ENCODE peak calls at places on chromosomes 7 and 10, in seven cellular contexts. P is IMR-90, W is H1, A is H9, J is mesendoderm, K is mesenchymal stem cell, S is trophoblast cell. B is an unnamed sample.

GRCh38 chr10:74333174-74333573 is 182.2 kb downstream of the ADK start:
- DNase-seq in P (peak; percentile 85), W (no peak), A (no peak), J (no peak), K (no peak), S (no peak), B (no peak)

GRCh38 chr7:16205481-16205880 is 215.9 kb downstream of the CRPPA start:
- DNase-seq in P (no peak), W (no peak), A (no peak), J (peak; percentile 8), K (no peak), S (no peak), B (no peak)

GRCh38 chr10:8794860-8795259 is 740.4 kb downstream of the GATA3 start:
- DNase-seq in P (no peak), W (no peak), A (no peak), J (no peak), K (no peak), S (no peak), B (no peak)

GRCh38 chr7:39979406-39980073 is 29.5 kb downstream of the CDK13 start:
- DNase-seq in P (no peak), W (no peak), A (no peak), J (peak; percentile 51), K (no peak), S (peak; percentile 55), B (no peak)

GRCh38 chr10:30467939-30468338 is 34.0 kb downstream of the MAP3K8 start:
- DNase-seq in P (no peak), W (no peak), A (no peak), J (no peak), K (no peak), S (no peak), B (no peak)

GRCh38 chr10:121154310-121154709 is 303.1 kb downstream of the WDR11 start:
- DNase-seq in P (no peak), W (no peak), A (no peak), J (no peak), K (no peak), S (no peak), B (no peak)

GRCh38 chr7:94253696-94254095 is 141.0 kb upstream of the COL1A2 start:
- DNase-seq in P (no peak), W (no peak), A (no peak), J (no peak), K (no peak), S (no peak), B (no peak)

GRCh38 chr10:60384708-60385398 is 4.8 kb downstream of the ANK3 start:
- DNase-seq in P (peak; percentile 98), W (no peak), A (no peak), J (peak; percentile 83), K (peak; percentile 69), S (no peak), B (no peak)

GRCh38 chr7:27933691-27934565 is 194.0 kb downstream of the TAX1BP1 start:
- DNase-seq in P (no peak), W (no peak), A (no peak), J (peak; percentile 79), K (peak; percentile 33), S (no peak), B (no peak)

GRCh38 chr10:79411546-79412495 is 33.6 kb downstream of the ZCCHC24 start:
- DNase-seq in P (no peak), W (no peak), A (no peak), J (no peak), K (no peak), S (no peak), B (no peak)

GRCh38 chr7:102248456-102249395 is 37.9 kb upstream of the SH2B2 start:
- DNase-seq in P (no peak), W (peak; percentile 36), A (peak; percentile 87), J (peak; percentile 48), K (no peak), S (no peak), B (no peak)

GRCh38 chr10:97643586-97643985 is 3.1 kb downstream of the PI4K2A start:
- DNase-seq in P (no peak), W (no peak), A (no peak), J (no peak), K (no peak), S (no peak), B (no peak)

GRCh38 chr10:43644252-43644651 is 4.4 kb downstream of the ZNF32 start:
- DNase-seq in P (peak; percentile 14), W (no peak), A (no peak), J (peak; percentile 37), K (no peak), S (no peak), B (no peak)

GRCh38 chr7:36514289-36515243 is 124.9 kb downstream of the ANLN start:
- DNase-seq in P (no peak), W (no peak), A (no peak), J (no peak), K (no peak), S (no peak), B (no peak)

GRCh38 chr10:69092959-69093850 is 5.3 kb downstream of the SRGN start:
- DNase-seq in P (peak; percentile 89), W (no peak), A (peak; percentile 76), J (peak; percentile 82), K (peak; percentile 87), S (peak; percentile 95), B (peak; percentile 76)

GRCh38 chr10:25047902-25048301 is 31.5 kb downstream of the THNSL1 start:
- DNase-seq in P (peak; percentile 66), W (no peak), A (no peak), J (no peak), K (peak; percentile 3), S (no peak), B (no peak)

GRCh38 chr10:92241158-92241500 is 49.7 kb downstream of the CPEB3 start:
- DNase-seq in P (peak; percentile 9), W (no peak), A (no peak), J (peak; percentile 73), K (no peak), S (no peak), B (peak; percentile 44)

GRCh38 chr10:124266468-124267230 is 152.1 kb downstream of the OAT start:
- DNase-seq in P (no peak), W (no peak), A (no peak), J (no peak), K (no peak), S (no peak), B (no peak)

GRCh38 chr10:78865518-78865835 is 203.3 kb upstream of the ZMIZ1 start:
- DNase-seq in P (peak; percentile 3), W (no peak), A (no peak), J (no peak), K (no peak), S (no peak), B (no peak)

GRCh38 chr7:130151591-130152269 is 53.5 kb downstream of the TMEM209 start:
- DNase-seq in P (peak; percentile 23), W (no peak), A (no peak), J (no peak), K (peak; percentile 40), S (peak; percentile 25), B (no peak)

GRCh38 chr7:81062747-81063146 is 143.9 kb upstream of the SEMA3C start:
- DNase-seq in P (no peak), W (no peak), A (no peak), J (no peak), K (no peak), S (no peak), B (no peak)

GRCh38 chr7:55043691-55044090 is 24.9 kb downstream of the EGFR start:
- DNase-seq in P (no peak), W (no peak), A (no peak), J (peak; percentile 10), K (no peak), S (peak; percentile 97), B (no peak)

GRCh38 chr7:98283127-98283886 is 1.8 kb downstream of the BRI3 start:
- DNase-seq in P (peak; percentile 56), W (no peak), A (no peak), J (no peak), K (peak; percentile 71), S (peak; percentile 55), B (no peak)

GRCh38 chr7:157668884-157669767 is 332.3 kb downstream of the DNAJB6 start:
- DNase-seq in P (no peak), W (no peak), A (no peak), J (no peak), K (no peak), S (no peak), B (no peak)

GRCh38 chr7:42091461-42092229 is 145.4 kb downstream of the GLI3 start:
- DNase-seq in P (peak; percentile 64), W (peak; percentile 65), A (peak; percentile 80), J (peak; percentile 86), K (peak; percentile 86), S (no peak), B (no peak)

GRCh38 chr10:102764340-102765257 is 20.9 kb downstream of the WBP1L start:
- DNase-seq in P (peak; percentile 41), W (no peak), A (no peak), J (no peak), K (no peak), S (peak; percentile 97), B (no peak)
- H3K4me1 ChIP-seq in P (peaks cover 13% of the 10 kb centered on the region), W (no peaks in the 10 kb centered on the region), A (no peaks in the 10 kb centered on the region), J (no peaks in the 10 kb centered on the region), K (peaks cover 25% of the 10 kb centered on the region), S (peaks cover 42% of the 10 kb centered on the region), B (peaks cover 4% of the 10 kb centered on the region)

DNA sequence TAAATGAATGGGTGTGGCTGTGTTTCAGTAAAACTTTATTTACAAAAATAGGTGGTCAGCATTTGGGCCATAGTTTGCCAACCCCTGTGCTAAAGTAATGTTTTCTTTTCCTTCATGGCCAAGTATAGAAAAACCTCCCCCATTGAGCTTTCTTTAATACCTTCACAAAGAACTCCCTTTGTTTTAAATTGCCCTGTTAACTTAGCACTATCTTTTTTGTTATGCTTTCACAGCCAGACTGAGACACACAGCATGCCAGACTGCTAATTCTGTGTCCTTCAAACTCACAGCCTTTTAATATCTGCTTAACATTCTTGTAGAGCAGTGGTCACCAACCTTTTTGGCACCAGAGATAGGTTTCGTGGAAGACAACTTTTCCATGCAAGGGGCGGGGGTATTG is 78.0 kb downstream of the GFRA1 start:
- DNase-seq in P (no peak), W (no peak), A (no peak), J (no peak), K (no peak), S (no peak), B (no peak)
- H3K79me1 ChIP-seq in P (no peaks in the 10 kb centered on the region), W (no peaks in the 10 kb centered on the region), A (no peaks in the 10 kb centered on the region), J (no peaks in the 10 kb centered on the region), K (peaks cover 42% of the 10 kb centered on the region), S (no peaks in the 10 kb centered on the region), B (no peaks in the 10 kb centered on the region)

GRCh38 chr10:67262675-67263074 is 336.8 kb downstream of the LRRTM3 start:
- DNase-seq in P (no peak), W (no peak), A (no peak), J (no peak), K (no peak), S (no peak), B (no peak)
- H4K8ac ChIP-seq in P (no peak overlapping the region), W (no peak overlapping the region), A (no peak overlapping the region), J (no peak overlapping the region), K (no peak overlapping the region), S (no peak overlapping the region), B (no peak overlapping the region)

GRCh38 chr10:100370976-100371706 is 24.1 kb downstream of the SCD start:
- DNase-seq in P (peak; percentile 87), W (peak; percentile 25), A (peak; percentile 83), J (peak; percentile 94), K (peak; percentile 94), S (peak; percentile 99), B (peak; percentile 52)

GRCh38 chr10:100372415-100373297 is 25.6 kb downstream of the SCD start:
- DNase-seq in P (no peak), W (no peak), A (no peak), J (no peak), K (no peak), S (no peak), B (no peak)

GRCh38 chr10:100373298-100374136 is 26.5 kb downstream of the SCD start:
- DNase-seq in P (peak; percentile 99), W (peak; percentile 98), A (peak; percentile 100), J (peak; percentile 100), K (peak; percentile 100), S (peak; percentile 100), B (peak; percentile 97)

GRCh38 chr10:100368721-100369120 is 21.7 kb downstream of the SCD start:
- DNase-seq in P (no peak), W (no peak), A (no peak), J (no peak), K (no peak), S (peak; percentile 72), B (no peak)

GRCh38 chr10:100370561-100370975 is 23.5 kb downstream of the SCD start:
- DNase-seq in P (peak; percentile 27), W (no peak), A (no peak), J (no peak), K (peak; percentile 78), S (peak; percentile 89), B (no peak)
- H3K4me1 ChIP-seq in P (peaks cover 19% of the 10 kb centered on the region), W (peaks cover 10% of the 10 kb centered on the region), A (peaks cover 10% of the 10 kb centered on the region), J (peaks cover 11% of the 10 kb centered on the region), K (peaks cover 15% of the 10 kb centered on the region), S (peaks cover 25% of the 10 kb centered on the region), B (peaks cover 12% of the 10 kb centered on the region)